ENCODE peak calls at places on chromosomes 2 and 18, in six cellular contexts. One of them, this sample, is unnamed.

GRCh38 chr2:235551965-235552364 is 58.1 kb downstream of the AGAP1 start:
- DNase-seq in NCI-H460: peak
- DNase-seq in BJ: no peak
- DNase-seq in nucleus accumbens: peak
- DNase-seq in Calu3: peak
- DNase-seq in skeletal muscle cell: no peak
- DNase-seq in this sample: no peak

GRCh38 chr18:13409997-13410396 is 191.4 kb downstream of the LDLRAD4 start:
- DNase-seq in NCI-H460: no peak
- DNase-seq in BJ: no peak
- DNase-seq in nucleus accumbens: no peak
- DNase-seq in Calu3: no peak
- DNase-seq in skeletal muscle cell: no peak
- DNase-seq in this sample: no peak

GRCh38 chr18:32893915-32894314 is 121.1 kb upstream of the KLHL14 start:
- DNase-seq in NCI-H460: no peak
- DNase-seq in BJ: no peak
- DNase-seq in nucleus accumbens: no peak
- DNase-seq in Calu3: no peak
- DNase-seq in skeletal muscle cell: no peak
- DNase-seq in this sample: no peak

GRCh38 chr18:79934311-79935097 is 16.9 kb downstream of the SLC66A2 start:
- DNase-seq in NCI-H460: no peak
- DNase-seq in BJ: no peak
- DNase-seq in nucleus accumbens: no peak
- DNase-seq in Calu3: no peak
- DNase-seq in skeletal muscle cell: no peak
- DNase-seq in this sample: no peak

GRCh38 chr2:166972418-166972817 is 84.1 kb downstream of the XIRP2 start:
- DNase-seq in NCI-H460: no peak
- DNase-seq in BJ: no peak
- DNase-seq in nucleus accumbens: no peak
- DNase-seq in Calu3: no peak
- DNase-seq in skeletal muscle cell: no peak
- DNase-seq in this sample: no peak

GRCh38 chr2:108193251-108193650 is 46.5 kb upstream of the SULT1C3 start:
- DNase-seq in NCI-H460: no peak
- DNase-seq in BJ: no peak
- DNase-seq in nucleus accumbens: no peak
- DNase-seq in Calu3: no peak
- DNase-seq in skeletal muscle cell: no peak
- DNase-seq in this sample: no peak

GRCh38 chr2:3242747-3243369 is 134.8 kb downstream of the EIPR1 start:
- DNase-seq in NCI-H460: no peak
- DNase-seq in BJ: no peak
- DNase-seq in nucleus accumbens: no peak
- DNase-seq in Calu3: no peak
- DNase-seq in skeletal muscle cell: peak
- DNase-seq in this sample: peak

GRCh38 chr18:71223487-71223886 is 934.6 kb downstream of the SOCS6 start:
- DNase-seq in NCI-H460: no peak
- DNase-seq in BJ: no peak
- DNase-seq in nucleus accumbens: no peak
- DNase-seq in Calu3: no peak
- DNase-seq in skeletal muscle cell: no peak
- DNase-seq in this sample: no peak

GRCh38 chr2:128585706-128586105 is 267.0 kb upstream of the HS6ST1 start:
- DNase-seq in NCI-H460: no peak
- DNase-seq in BJ: peak
- DNase-seq in nucleus accumbens: no peak
- DNase-seq in Calu3: no peak
- DNase-seq in skeletal muscle cell: peak
- DNase-seq in this sample: no peak

GRCh38 chr2:143321994-143322393 is 192.8 kb downstream of the ARHGAP15 start:
- DNase-seq in NCI-H460: no peak
- DNase-seq in BJ: no peak
- DNase-seq in nucleus accumbens: no peak
- DNase-seq in Calu3: peak
- DNase-seq in skeletal muscle cell: no peak
- DNase-seq in this sample: no peak

GRCh38 chr2:19887508-19887907 is 14.3 kb downstream of the TTC32 start:
- DNase-seq in NCI-H460: no peak
- DNase-seq in BJ: no peak
- DNase-seq in nucleus accumbens: no peak
- DNase-seq in Calu3: no peak
- DNase-seq in skeletal muscle cell: no peak
- DNase-seq in this sample: no peak

GRCh38 chr2:197251576-197251975 is 59.0 kb downstream of the ANKRD44 start:
- DNase-seq in NCI-H460: no peak
- DNase-seq in BJ: no peak
- DNase-seq in nucleus accumbens: no peak
- DNase-seq in Calu3: no peak
- DNase-seq in skeletal muscle cell: no peak
- DNase-seq in this sample: no peak

GRCh38 chr2:226423498-226423960 is 376.1 kb downstream of the IRS1 start:
- DNase-seq in NCI-H460: peak
- DNase-seq in BJ: no peak
- DNase-seq in nucleus accumbens: no peak
- DNase-seq in Calu3: no peak
- DNase-seq in skeletal muscle cell: no peak
- DNase-seq in this sample: peak

GRCh38 chr2:180524458-180524857 is 455.9 kb upstream of the UBE2E3 start:
- DNase-seq in NCI-H460: no peak
- DNase-seq in BJ: no peak
- DNase-seq in nucleus accumbens: no peak
- DNase-seq in Calu3: no peak
- DNase-seq in skeletal muscle cell: no peak
- DNase-seq in this sample: no peak

GRCh38 chr2:71743995-71744675 is 290.8 kb downstream of the DYSF start:
- DNase-seq in NCI-H460: no peak
- DNase-seq in BJ: no peak
- DNase-seq in nucleus accumbens: no peak
- DNase-seq in Calu3: no peak
- DNase-seq in skeletal muscle cell: peak
- DNase-seq in this sample: no peak